ENCODE peak calls at places on chromosomes 11 and 22, in nine cellular contexts. R, W, X, Y, E, O, P, L and S are unnamed samples.
A peak's percentile ranks its signal among the peaks of the same experiment; 100 is the strongest.

GRCh38 chr11:127950162-127950561 is 637.2 kb downstream of the ETS1 start:
- DNase-seq in R (peak; percentile 5), W (no peak), X (no peak), Y (no peak), E (no peak), O (no peak), P (no peak), L (no peak), S (no peak)

GRCh38 chr11:22752908-22753310 is 76.7 kb downstream of the SVIP start:
- DNase-seq in R (no peak), W (no peak), X (no peak), Y (no peak), E (no peak), O (no peak), P (no peak), L (no peak), S (no peak)

GRCh38 chr22:24060375-24060788 is 49.3 kb downstream of the CABIN1 start:
- DNase-seq in R (no peak), W (no peak), X (no peak), Y (no peak), E (peak; percentile 76), O (no peak), P (no peak), L (peak; percentile 71), S (peak; percentile 87)

GRCh38 chr22:49011379-49011768 is 816.3 kb downstream of the BRD1 start:
- DNase-seq in R (no peak), W (no peak), X (no peak), Y (no peak), E (no peak), O (no peak), P (no peak), L (no peak), S (no peak)

GRCh38 chr11:74717211-74717997 is 13.8 kb downstream of the CHRDL2 start:
- DNase-seq in R (no peak), W (no peak), X (no peak), Y (no peak), E (no peak), O (no peak), P (no peak), L (no peak), S (no peak)

GRCh38 chr22:20494978-20495860 is at the start of gene KLHL22:
- DNase-seq in R (peak; percentile 36), W (no peak), X (no peak), Y (no peak), E (peak; percentile 39), O (peak; percentile 42), P (no peak), L (peak; percentile 50), S (no peak)

GRCh38 chr22:42069801-42070516 is 653 bp downstream of the NAGA start:
- DNase-seq in R (no peak), W (no peak), X (no peak), Y (no peak), E (no peak), O (no peak), P (no peak), L (no peak), S (no peak)

GRCh38 chr11:12376259-12376971 is 956 bp upstream of the PARVA start:
- DNase-seq in R (no peak), W (no peak), X (no peak), Y (no peak), E (peak; percentile 85), O (peak; percentile 32), P (no peak), L (no peak), S (no peak)

GRCh38 chr11:118851970-118852369 is 31.7 kb upstream of the CXCR5 start:
- DNase-seq in R (no peak), W (no peak), X (no peak), Y (no peak), E (no peak), O (no peak), P (no peak), L (no peak), S (no peak)

GRCh38 chr11:117959438-117960149 is 26.6 kb upstream of the IL10RA start:
- DNase-seq in R (no peak), W (no peak), X (no peak), Y (no peak), E (no peak), O (no peak), P (no peak), L (no peak), S (no peak)

GRCh38 chr22:50674127-50674493 is 1.5 kb downstream of the SHANK3 start:
- DNase-seq in R (peak; percentile 45), W (no peak), X (no peak), Y (no peak), E (no peak), O (no peak), P (no peak), L (no peak), S (no peak)

GRCh38 chr11:61532136-61533038 is 23.8 kb downstream of the LRRC10B start:
- DNase-seq in R (peak; percentile 47), W (peak; percentile 14), X (no peak), Y (peak; percentile 53), E (peak; percentile 26), O (no peak), P (peak; percentile 14), L (peak; percentile 53), S (no peak)

GRCh38 chr11:17914957-17915356 is 97.9 kb downstream of the SERGEF start:
- DNase-seq in R (no peak), W (no peak), X (no peak), Y (no peak), E (no peak), O (no peak), P (no peak), L (no peak), S (no peak)

GRCh38 chr22:19516378-19517170 is 7.6 kb downstream of the CLDN5 start:
- DNase-seq in R (no peak), W (no peak), X (no peak), Y (no peak), E (no peak), O (no peak), P (no peak), L (no peak), S (no peak)

GRCh38 chr11:31499576-31500178 is 9.7 kb downstream of the IMMP1L start:
- DNase-seq in R (no peak), W (no peak), X (no peak), Y (no peak), E (no peak), O (no peak), P (no peak), L (no peak), S (no peak)

GRCh38 chr11:119389611-119390254 is 8.2 kb upstream of the USP2 start:
- DNase-seq in R (no peak), W (no peak), X (no peak), Y (no peak), E (no peak), O (no peak), P (no peak), L (no peak), S (no peak)

GRCh38 chr11:67253872-67254624 is 12.2 kb upstream of the GRK2 start:
- DNase-seq in R (no peak), W (no peak), X (no peak), Y (no peak), E (no peak), O (no peak), P (no peak), L (no peak), S (no peak)

GRCh38 chr11:18706330-18707243 is 8.0 kb downstream of the TMEM86A start:
- DNase-seq in R (peak; percentile 56), W (no peak), X (no peak), Y (no peak), E (peak; percentile 45), O (peak; percentile 49), P (no peak), L (peak; percentile 70), S (no peak)

GRCh38 chr11:128246364-128247234 is 340.8 kb downstream of the ETS1 start:
- DNase-seq in R (peak; percentile 17), W (no peak), X (no peak), Y (no peak), E (peak; percentile 55), O (no peak), P (no peak), L (no peak), S (no peak)

GRCh38 chr11:126442523-126442922 is 87.0 kb downstream of the ST3GAL4 start:
- DNase-seq in R (no peak), W (no peak), X (no peak), Y (no peak), E (no peak), O (no peak), P (no peak), L (no peak), S (no peak)

GRCh38 chr11:79437274-79437980 is 3.4 kb downstream of the TENM4 start:
- DNase-seq in R (peak; percentile 89), W (no peak), X (no peak), Y (no peak), E (peak; percentile 74), O (peak; percentile 75), P (no peak), L (peak; percentile 68), S (no peak)

GRCh38 chr11:68053117-68053516 is 14.3 kb downstream of the TCIRG1 start:
- DNase-seq in R (no peak), W (no peak), X (no peak), Y (no peak), E (no peak), O (no peak), P (no peak), L (no peak), S (no peak)

GRCh38 chr11:119461250-119461963 is 38.4 kb upstream of the THY1 start:
- DNase-seq in R (no peak), W (no peak), X (no peak), Y (no peak), E (peak; percentile 24), O (no peak), P (no peak), L (no peak), S (no peak)

GRCh38 chr11:103587951-103588788 is 448.3 kb upstream of the DDI1 start:
- DNase-seq in R (no peak), W (no peak), X (no peak), Y (no peak), E (no peak), O (no peak), P (no peak), L (peak; percentile 63), S (peak; percentile 21)

GRCh38 chr22:29269731-29270474 is 1.8 kb downstream of the EWSR1 start:
- DNase-seq in R (peak; percentile 21), W (no peak), X (no peak), Y (no peak), E (no peak), O (no peak), P (no peak), L (no peak), S (no peak)

GRCh38 chr22:47188337-47189055 is 426.0 kb downstream of the TBC1D22A start:
- DNase-seq in R (no peak), W (no peak), X (no peak), Y (no peak), E (no peak), O (no peak), P (no peak), L (no peak), S (no peak)

GRCh38 chr11:36657610-36658225 is 59.7 kb upstream of the RAG2 start:
- DNase-seq in R (no peak), W (no peak), X (no peak), Y (no peak), E (no peak), O (no peak), P (no peak), L (no peak), S (no peak)

GRCh38 chr11:93577291-93577690 is 34.1 kb upstream of the SMCO4 start:
- DNase-seq in R (no peak), W (no peak), X (no peak), Y (no peak), E (peak; percentile 41), O (no peak), P (no peak), L (no peak), S (no peak)

GRCh38 chr11:73650400-73650799 is 4.0 kb downstream of the PLEKHB1 start:
- DNase-seq in R (no peak), W (no peak), X (no peak), Y (no peak), E (no peak), O (no peak), P (no peak), L (no peak), S (no peak)

GRCh38 chr11:120820040-120820439 is 203.9 kb upstream of the TBCEL start:
- DNase-seq in R (no peak), W (no peak), X (no peak), Y (no peak), E (no peak), O (no peak), P (no peak), L (no peak), S (no peak)